ENCODE peak calls at places on chromosome 3, in eight cellular contexts. M, T, X, H, J, G, A and Q are unnamed samples.

GRCh38 chr3:65368866-65369265 is 669.9 kb downstream of the MAGI1 start:
- DNase-seq in M (no peak), T (no peak), X (no peak), H (no peak), J (no peak), G (no peak), A (no peak), Q (no peak)

GRCh38 chr3:184857099-184857498 is 45.1 kb downstream of the VPS8 start:
- DNase-seq in M (no peak), T (no peak), X (no peak), H (no peak), J (no peak), G (no peak), A (no peak), Q (no peak)

GRCh38 chr3:104873331-104873730 is 493.4 kb upstream of the ALCAM start:
- DNase-seq in M (no peak), T (peak), X (no peak), H (no peak), J (no peak), G (peak), A (no peak), Q (no peak)

GRCh38 chr3:17639765-17640164 is 102.7 kb downstream of the TBC1D5 start:
- DNase-seq in M (peak), T (peak), X (no peak), H (no peak), J (peak), G (peak), A (no peak), Q (no peak)

GRCh38 chr3:189563841-189564563 is 67.2 kb upstream of the TP63 start:
- DNase-seq in M (peak), T (peak), X (peak), H (no peak), J (no peak), G (peak), A (no peak), Q (no peak)

GRCh38 chr3:132006605-132007204 is 28.1 kb downstream of the CPNE4 start:
- DNase-seq in M (peak), T (peak), X (peak), H (peak), J (peak), G (peak), A (peak), Q (peak)

GRCh38 chr3:61080737-61081445 is 170.4 kb downstream of the FHIT start:
- DNase-seq in M (no peak), T (no peak), X (no peak), H (peak), J (no peak), G (no peak), A (peak), Q (no peak)

GRCh38 chr3:72579581-72580245 is 268.5 kb downstream of the SHQ1 start:
- DNase-seq in M (no peak), T (no peak), X (no peak), H (no peak), J (no peak), G (no peak), A (no peak), Q (no peak)

GRCh38 chr3:194537732-194538247 is 51.0 kb upstream of the ATP13A3 start:
- DNase-seq in M (no peak), T (peak), X (no peak), H (no peak), J (no peak), G (peak), A (no peak), Q (no peak)

GRCh38 chr3:71713041-71713440 is 12.2 kb downstream of the EIF4E3 start:
- DNase-seq in M (no peak), T (no peak), X (peak), H (no peak), J (no peak), G (peak), A (no peak), Q (no peak)

GRCh38 chr3:53531749-53532148 is 37.3 kb downstream of the CACNA1D start:
- DNase-seq in M (peak), T (no peak), X (peak), H (no peak), J (peak), G (peak), A (peak), Q (peak)

GRCh38 chr3:9806688-9807589 is 3.1 kb upstream of the TTLL3 start:
- DNase-seq in M (no peak), T (no peak), X (no peak), H (peak), J (no peak), G (no peak), A (no peak), Q (no peak)

GRCh38 chr3:33026267-33026666 is 70.7 kb downstream of the GLB1 start:
- DNase-seq in M (no peak), T (no peak), X (no peak), H (no peak), J (no peak), G (no peak), A (no peak), Q (no peak)

GRCh38 chr3:33030802-33031201 is 66.1 kb downstream of the GLB1 start:
- DNase-seq in M (no peak), T (no peak), X (no peak), H (no peak), J (no peak), G (no peak), A (peak), Q (no peak)

GRCh38 chr3:33027091-33027490 is 69.9 kb downstream of the GLB1 start:
- DNase-seq in M (no peak), T (no peak), X (no peak), H (no peak), J (no peak), G (no peak), A (no peak), Q (no peak)

GRCh38 chr3:33032937-33033336 is 64.0 kb downstream of the GLB1 start:
- DNase-seq in M (no peak), T (peak), X (no peak), H (no peak), J (peak), G (peak), A (no peak), Q (no peak)

DNA sequence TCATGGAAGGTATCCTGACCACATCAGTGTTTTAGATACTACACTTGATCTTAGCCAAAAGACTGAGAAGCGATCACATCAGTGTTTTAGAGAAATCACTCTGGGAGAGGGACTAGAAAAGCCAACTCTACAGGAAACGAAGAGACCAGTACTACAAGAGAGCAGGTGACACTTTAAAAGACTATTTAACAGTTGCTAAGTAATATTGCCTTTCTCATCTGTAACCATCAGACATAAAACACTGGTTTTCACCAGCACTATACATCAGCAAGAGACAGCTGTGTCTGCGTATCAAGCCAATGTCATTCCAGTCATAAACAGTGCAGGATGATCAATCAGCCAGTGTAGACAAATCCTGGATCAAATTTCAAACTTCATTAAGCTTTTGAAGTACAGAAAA is 66.7 kb downstream of the GLB1 start:
- DNase-seq in M (no peak), T (no peak), X (no peak), H (no peak), J (no peak), G (no peak), A (no peak), Q (no peak)
- TF ChIP-seq EZH2phosphoT487 in M (no peak), T (no peak), X (no peak), H (no peak), J (no peak), G (no peak), A (no peak), Q (no peak)

DNA sequence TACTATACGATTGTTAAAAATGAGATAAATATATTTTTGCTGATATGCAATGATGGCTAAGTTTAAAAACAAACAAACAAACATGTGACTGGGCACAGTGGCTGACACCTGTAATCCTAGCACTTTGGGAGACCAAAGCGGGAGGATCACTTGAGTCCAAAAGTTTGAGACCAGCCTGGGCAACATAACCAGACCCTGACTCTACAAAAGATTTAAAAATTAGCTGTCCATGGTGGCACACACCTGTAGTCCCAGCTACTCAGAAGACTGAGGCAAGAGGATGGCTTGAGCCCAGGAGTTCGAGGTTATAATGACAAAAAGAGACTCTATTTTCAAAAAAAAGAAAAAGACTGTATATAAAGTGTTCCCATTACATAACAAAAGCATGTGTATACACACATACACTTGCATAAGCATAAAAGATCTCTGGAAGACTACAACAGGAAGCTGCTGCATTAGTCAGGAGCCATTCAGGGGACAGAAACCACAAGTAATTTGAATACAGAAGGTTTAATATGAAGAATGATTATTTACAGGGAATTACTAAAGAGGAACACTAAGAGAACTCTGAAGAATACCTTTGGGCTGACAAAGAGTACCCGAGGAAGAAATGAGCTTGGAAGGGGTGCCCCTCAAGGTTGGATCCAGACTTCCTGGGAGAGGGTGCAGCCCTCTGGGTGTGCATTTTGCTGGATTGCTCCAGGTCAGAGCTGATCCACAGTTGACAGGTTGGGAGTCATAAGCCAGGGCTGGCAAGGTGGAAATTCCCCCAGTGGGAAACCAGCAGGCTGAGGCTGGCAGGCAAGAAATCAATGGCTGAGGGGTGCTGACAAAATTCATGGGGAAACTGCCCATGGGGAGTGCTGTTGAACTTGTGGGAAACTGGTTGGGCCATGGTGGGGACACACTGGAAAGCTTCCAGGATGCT is 9.2 kb upstream of the TM4SF18 start:
- DNase-seq in M (no peak), T (peak), X (no peak), H (no peak), J (no peak), G (peak), A (no peak), Q (no peak)
- TF ChIP-seq EZH2phosphoT487 in M (no peak), T (no peak), X (no peak), H (no peak), J (no peak), G (no peak), A (no peak), Q (no peak)

DNA sequence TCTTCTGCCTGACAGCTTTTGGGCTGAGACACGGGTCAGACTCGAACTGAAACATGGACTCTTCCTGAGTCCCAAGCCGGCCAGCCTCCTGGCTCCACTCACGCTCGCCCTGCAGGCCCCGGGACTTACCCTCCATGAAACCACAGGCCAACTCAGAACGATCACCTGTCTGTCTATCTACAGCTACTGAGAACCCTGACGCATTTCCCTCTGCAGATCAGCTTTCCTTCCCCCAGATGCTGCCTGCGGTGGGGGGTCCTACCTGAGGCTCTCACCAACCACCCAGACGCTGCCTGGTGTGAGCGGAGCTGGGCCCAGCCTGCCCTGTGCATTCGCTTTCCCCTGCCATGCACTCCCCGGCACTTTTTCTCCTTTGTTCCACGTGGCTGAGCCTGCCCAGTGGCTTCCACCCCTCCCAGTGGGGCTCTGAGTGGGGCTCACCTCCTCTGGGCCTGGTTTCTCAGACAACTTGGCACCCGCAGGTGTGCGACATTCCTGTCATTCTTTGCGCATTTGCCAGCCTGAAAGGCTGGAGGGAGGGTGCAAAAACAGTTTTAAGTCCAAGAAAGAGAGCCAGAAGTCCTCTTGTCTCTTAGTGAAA is 60.2 kb downstream of the PLXNA1 start:
- DNase-seq in M (no peak), T (no peak), X (peak), H (peak), J (no peak), G (peak), A (peak), Q (no peak)
- TF ChIP-seq EZH2phosphoT487 in M (no peak), T (no peak), X (no peak), H (no peak), J (no peak), G (no peak), A (no peak), Q (no peak)

GRCh38 chr3:97278506-97278905 is 464.1 kb downstream of the EPHA6 start:
- DNase-seq in M (no peak), T (no peak), X (no peak), H (peak), J (no peak), G (no peak), A (peak), Q (no peak)
- TF ChIP-seq EZH2phosphoT487 in M (no peak), T (no peak), X (no peak), H (no peak), J (no peak), G (no peak), A (no peak), Q (no peak)